ENCODE peak calls at places on chromosomes 7 and 10, in five cellular contexts. One of them, this sample, is unnamed.
A peak's percentile ranks its signal among the peaks of the same experiment; 100 is the strongest.

GRCh38 chr7:117185124-117185523 is 137.7 kb downstream of the WNT2 start:
- DNase-seq in adrenal gland: no peak
- DNase-seq in PC-3: no peak
- DNase-seq in osteocyte: no peak
- DNase-seq in mesothelial cell of epicardium: no peak
- DNase-seq in this sample: no peak

GRCh38 chr10:70124415-70124814 is 8.2 kb downstream of the AIFM2 start:
- DNase-seq in mesothelial cell of epicardium: no peak
- DNase-seq in adrenal gland: no peak
- DNase-seq in osteocyte: no peak
- DNase-seq in PC-3: no peak
- DNase-seq in this sample: no peak

GRCh38 chr7:84336303-84336702 is 141.7 kb upstream of the SEMA3A start:
- DNase-seq in adrenal gland: peak; percentile 15
- DNase-seq in mesothelial cell of epicardium: no peak
- DNase-seq in PC-3: no peak
- DNase-seq in osteocyte: no peak
- DNase-seq in this sample: no peak

GRCh38 chr7:129489491-129489890 is 12.8 kb upstream of the SMKR1 start:
- DNase-seq in mesothelial cell of epicardium: no peak
- DNase-seq in PC-3: peak; percentile 15
- DNase-seq in adrenal gland: no peak
- DNase-seq in osteocyte: no peak
- DNase-seq in this sample: no peak

GRCh38 chr7:80918909-80919721 is at the start of gene SEMA3C:
- DNase-seq in mesothelial cell of epicardium: peak; percentile 80
- DNase-seq in adrenal gland: peak; percentile 85
- DNase-seq in PC-3: peak; percentile 95
- DNase-seq in osteocyte: peak; percentile 97
- DNase-seq in this sample: peak; percentile 83

GRCh38 chr10:90313548-90314325 is 544.1 kb downstream of the HTR7 start:
- DNase-seq in PC-3: peak; percentile 90
- DNase-seq in osteocyte: no peak
- DNase-seq in adrenal gland: no peak
- DNase-seq in mesothelial cell of epicardium: no peak
- DNase-seq in this sample: no peak

GRCh38 chr10:116849271-116850057 is at the start of gene ENO4:
- DNase-seq in mesothelial cell of epicardium: peak; percentile 84
- DNase-seq in PC-3: peak; percentile 69
- DNase-seq in osteocyte: peak; percentile 94
- DNase-seq in adrenal gland: peak; percentile 86
- DNase-seq in this sample: peak; percentile 75

GRCh38 chr10:70680899-70681730 is 8.8 kb downstream of the ADAMTS14 start:
- DNase-seq in adrenal gland: no peak
- DNase-seq in osteocyte: no peak
- DNase-seq in PC-3: no peak
- DNase-seq in mesothelial cell of epicardium: no peak
- DNase-seq in this sample: no peak

GRCh38 chr7:35241884-35242283 is 12.0 kb downstream of the TBX20 start:
- DNase-seq in adrenal gland: no peak
- DNase-seq in osteocyte: no peak
- DNase-seq in mesothelial cell of epicardium: no peak
- DNase-seq in PC-3: peak; percentile 7
- DNase-seq in this sample: no peak

GRCh38 chr10:46526682-46527038 is 29.8 kb downstream of the GPRIN2 start:
- DNase-seq in PC-3: peak; percentile 44
- DNase-seq in mesothelial cell of epicardium: peak; percentile 18
- DNase-seq in adrenal gland: peak; percentile 21
- DNase-seq in osteocyte: no peak
- DNase-seq in this sample: no peak

GRCh38 chr10:78362406-78363022 is 328.9 kb downstream of the RPS24 start:
- DNase-seq in PC-3: peak; percentile 35
- DNase-seq in adrenal gland: peak; percentile 25
- DNase-seq in mesothelial cell of epicardium: no peak
- DNase-seq in osteocyte: no peak
- DNase-seq in this sample: no peak

GRCh38 chr10:35705671-35706070 is 63.6 kb upstream of the FZD8 start:
- DNase-seq in mesothelial cell of epicardium: no peak
- DNase-seq in adrenal gland: no peak
- DNase-seq in osteocyte: no peak
- DNase-seq in PC-3: no peak
- DNase-seq in this sample: no peak

GRCh38 chr7:77266162-77266807 is 66.7 kb upstream of the FGL2 start:
- DNase-seq in mesothelial cell of epicardium: no peak
- DNase-seq in PC-3: peak; percentile 15
- DNase-seq in adrenal gland: no peak
- DNase-seq in osteocyte: no peak
- DNase-seq in this sample: no peak

GRCh38 chr10:84194424-84195043 is at the start of gene CDHR1:
- DNase-seq in adrenal gland: no peak
- DNase-seq in PC-3: no peak
- DNase-seq in mesothelial cell of epicardium: no peak
- DNase-seq in osteocyte: no peak
- DNase-seq in this sample: peak; percentile 26

GRCh38 chr10:127234306-127234800 is 38.0 kb upstream of the INSYN2A start:
- DNase-seq in adrenal gland: no peak
- DNase-seq in PC-3: no peak
- DNase-seq in mesothelial cell of epicardium: no peak
- DNase-seq in osteocyte: no peak
- DNase-seq in this sample: no peak

GRCh38 chr7:13042605-13043236 is 355.3 kb downstream of the ARL4A start:
- DNase-seq in PC-3: peak; percentile 87
- DNase-seq in mesothelial cell of epicardium: no peak
- DNase-seq in adrenal gland: no peak
- DNase-seq in osteocyte: no peak
- DNase-seq in this sample: no peak

GRCh38 chr7:102302025-102302424 is 15.4 kb downstream of the SH2B2 start:
- DNase-seq in adrenal gland: no peak
- DNase-seq in osteocyte: no peak
- DNase-seq in PC-3: no peak
- DNase-seq in mesothelial cell of epicardium: no peak
- DNase-seq in this sample: no peak

GRCh38 chr7:102304668-102305067 is 18.0 kb downstream of the SH2B2 start:
- DNase-seq in adrenal gland: peak; percentile 45
- DNase-seq in mesothelial cell of epicardium: no peak
- DNase-seq in PC-3: no peak
- DNase-seq in osteocyte: no peak
- DNase-seq in this sample: no peak

GRCh38 chr7:102303669-102304422 is 17.2 kb downstream of the SH2B2 start:
- DNase-seq in adrenal gland: no peak
- DNase-seq in PC-3: no peak
- DNase-seq in osteocyte: no peak
- DNase-seq in mesothelial cell of epicardium: no peak
- DNase-seq in this sample: no peak

GRCh38 chr7:102297487-102298218 is 11.0 kb downstream of the SH2B2 start:
- DNase-seq in adrenal gland: no peak
- DNase-seq in osteocyte: no peak
- DNase-seq in PC-3: no peak
- DNase-seq in mesothelial cell of epicardium: no peak
- DNase-seq in this sample: no peak

DNA sequence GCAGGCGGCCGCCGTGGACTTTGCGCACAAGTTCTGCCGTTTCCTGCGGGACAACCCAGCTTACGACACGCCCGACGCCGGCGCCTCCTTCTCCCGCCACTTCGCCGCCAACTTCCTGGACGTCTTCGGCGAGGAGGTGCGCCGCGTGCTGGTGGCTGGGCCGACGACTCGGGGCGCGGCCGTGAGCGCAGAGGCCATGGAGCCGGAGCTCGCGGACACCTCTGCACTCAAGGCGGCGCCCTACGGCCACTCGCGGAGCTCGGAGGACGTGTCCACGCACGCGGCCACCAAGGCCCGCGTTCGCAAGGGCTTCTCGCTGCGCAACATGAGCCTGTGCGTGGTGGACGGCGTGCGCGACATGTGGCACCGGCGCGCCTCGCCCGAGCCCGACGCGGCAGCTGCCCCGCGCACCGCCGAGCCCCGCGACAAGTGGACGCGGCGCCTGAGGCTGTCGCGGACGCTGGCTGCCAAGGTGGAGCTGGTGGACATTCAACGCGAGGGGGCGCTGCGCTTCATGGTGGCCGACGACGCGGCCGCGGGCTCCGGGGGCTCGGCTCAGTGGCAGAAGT is 14.1 kb downstream of the SH2B2 start:
- DNase-seq in mesothelial cell of epicardium: no peak
- DNase-seq in osteocyte: no peak
- DNase-seq in PC-3: no peak
- DNase-seq in adrenal gland: no peak
- DNase-seq in this sample: peak; percentile 49
- TF ChIP-seq CTCF in mesothelial cell of epicardium: peak; percentile 62
- TF ChIP-seq CTCF in osteocyte: no peak
- TF ChIP-seq CTCF in PC-3: no peak
- TF ChIP-seq CTCF in adrenal gland: peak; percentile 46
- TF ChIP-seq CTCF in this sample: peak; percentile 44

GRCh38 chr10:73867871-73868631 is 6.3 kb downstream of the CAMK2G start:
- DNase-seq in mesothelial cell of epicardium: no peak
- DNase-seq in PC-3: no peak
- DNase-seq in osteocyte: no peak
- DNase-seq in adrenal gland: no peak
- DNase-seq in this sample: no peak
- TF ChIP-seq CTCF in mesothelial cell of epicardium: no peak
- TF ChIP-seq CTCF in PC-3: no peak
- TF ChIP-seq CTCF in osteocyte: no peak
- TF ChIP-seq CTCF in adrenal gland: no peak
- TF ChIP-seq CTCF in this sample: no peak

DNA sequence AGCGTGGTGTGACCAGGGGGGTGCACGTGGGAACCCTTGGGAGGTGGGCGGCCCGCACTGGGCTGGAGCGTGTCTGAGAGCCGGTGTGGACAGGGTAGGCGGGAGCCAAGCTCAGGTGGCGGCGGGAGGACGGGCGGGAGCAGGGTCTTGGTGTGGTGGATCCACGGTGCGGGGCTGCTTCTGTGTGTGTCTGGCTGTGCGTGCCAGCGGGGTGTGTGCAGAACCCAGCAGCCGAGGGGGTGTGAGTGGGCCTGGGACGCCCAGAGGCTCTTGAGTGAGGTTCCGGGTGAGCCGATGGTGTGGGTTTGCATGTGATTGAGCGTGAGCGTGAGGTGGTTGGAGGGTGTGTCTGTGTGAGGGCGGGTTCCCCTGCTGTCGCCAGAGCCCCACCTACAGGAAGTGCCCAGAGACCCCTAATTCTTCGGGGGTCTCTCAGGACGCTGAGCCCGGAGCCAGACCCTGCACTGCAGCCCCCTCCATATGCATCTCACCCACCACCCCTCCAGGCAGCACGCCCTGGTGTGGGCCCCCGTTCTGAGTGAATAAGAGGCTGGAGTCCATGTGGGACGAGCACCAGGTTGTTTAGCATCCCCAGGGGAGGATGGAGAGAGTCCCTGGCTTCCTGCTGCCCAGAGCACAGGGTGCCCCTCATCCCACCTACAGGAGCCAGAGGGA is 78.1 kb downstream of the ELFN1 start:
- DNase-seq in adrenal gland: no peak
- DNase-seq in mesothelial cell of epicardium: no peak
- DNase-seq in PC-3: peak; percentile 14
- DNase-seq in osteocyte: no peak
- DNase-seq in this sample: no peak
- TF ChIP-seq CTCF in adrenal gland: no peak
- TF ChIP-seq CTCF in mesothelial cell of epicardium: no peak
- TF ChIP-seq CTCF in PC-3: no peak
- TF ChIP-seq CTCF in osteocyte: no peak
- TF ChIP-seq CTCF in this sample: no peak

GRCh38 chr7:91945476-91945875 is 4.8 kb downstream of the AKAP9 start:
- DNase-seq in mesothelial cell of epicardium: no peak
- DNase-seq in adrenal gland: peak; percentile 47
- DNase-seq in PC-3: peak; percentile 70
- DNase-seq in osteocyte: no peak
- DNase-seq in this sample: no peak
- TF ChIP-seq CTCF in mesothelial cell of epicardium: no peak
- TF ChIP-seq CTCF in adrenal gland: peak; percentile 25
- TF ChIP-seq CTCF in PC-3: peak; percentile 33
- TF ChIP-seq CTCF in osteocyte: peak; percentile 35
- TF ChIP-seq CTCF in this sample: no peak

GRCh38 chr7:1664711-1665591 is 5.1 kb upstream of the ELFN1 start:
- DNase-seq in mesothelial cell of epicardium: peak; percentile 70
- DNase-seq in osteocyte: no peak
- DNase-seq in PC-3: peak; percentile 46
- DNase-seq in adrenal gland: peak; percentile 62
- DNase-seq in this sample: peak; percentile 96

GRCh38 chr7:1662767-1663166 is 7.3 kb upstream of the ELFN1 start:
- DNase-seq in osteocyte: no peak
- DNase-seq in adrenal gland: no peak
- DNase-seq in mesothelial cell of epicardium: peak; percentile 16
- DNase-seq in PC-3: no peak
- DNase-seq in this sample: no peak

GRCh38 chr7:1663243-1663642 is 6.8 kb upstream of the ELFN1 start:
- DNase-seq in PC-3: no peak
- DNase-seq in mesothelial cell of epicardium: peak; percentile 15
- DNase-seq in adrenal gland: no peak
- DNase-seq in osteocyte: no peak
- DNase-seq in this sample: no peak

GRCh38 chr7:1665721-1666250 is 4.3 kb upstream of the ELFN1 start:
- DNase-seq in mesothelial cell of epicardium: peak; percentile 44
- DNase-seq in adrenal gland: no peak
- DNase-seq in PC-3: peak; percentile 11
- DNase-seq in osteocyte: no peak
- DNase-seq in this sample: no peak

DNA sequence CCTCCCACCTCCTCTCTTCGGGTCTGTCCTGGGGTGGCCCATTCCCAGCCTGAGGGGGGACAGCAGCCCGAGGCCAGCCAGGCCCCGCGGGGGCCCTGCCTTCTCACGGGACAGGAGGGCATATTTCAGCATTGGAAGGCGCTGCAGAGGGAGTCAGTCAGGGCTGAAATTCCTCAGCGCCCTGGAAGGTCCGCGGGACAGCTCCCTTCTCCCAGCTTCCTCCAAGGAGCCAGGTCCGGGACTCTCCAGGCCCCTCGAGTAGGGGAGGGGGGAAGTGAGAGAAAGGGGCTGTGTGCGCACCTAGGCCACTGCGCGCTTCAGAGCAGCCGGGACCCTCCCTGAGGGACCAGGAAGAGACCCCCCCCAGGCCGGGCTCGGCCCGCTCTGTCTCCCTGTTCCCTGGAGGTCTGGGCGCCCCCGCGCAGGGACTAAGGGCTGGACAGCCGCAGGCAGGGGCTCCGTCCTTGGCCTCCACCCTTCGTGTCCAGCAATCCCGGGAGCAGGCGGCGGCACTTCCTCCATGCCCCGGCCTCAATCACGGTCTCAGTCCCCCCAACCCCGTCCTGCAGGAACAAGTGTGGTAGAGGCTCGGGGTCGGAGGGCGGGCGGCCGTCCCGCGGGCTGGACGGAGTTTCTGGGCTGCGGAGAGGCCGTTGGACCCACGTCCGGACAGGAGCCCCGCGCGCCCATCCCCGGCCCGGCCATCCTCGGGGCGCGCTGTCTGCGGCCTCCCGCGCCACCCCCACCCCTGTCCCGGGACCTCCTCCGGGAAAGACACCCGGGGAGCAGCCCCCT is 6.0 kb upstream of the ELFN1 start:
- DNase-seq in PC-3: no peak
- DNase-seq in mesothelial cell of epicardium: peak; percentile 20
- DNase-seq in osteocyte: no peak
- DNase-seq in adrenal gland: no peak
- DNase-seq in this sample: no peak
- TF ChIP-seq CTCF in PC-3: no peak
- TF ChIP-seq CTCF in mesothelial cell of epicardium: no peak
- TF ChIP-seq CTCF in osteocyte: no peak
- TF ChIP-seq CTCF in adrenal gland: no peak
- TF ChIP-seq CTCF in this sample: no peak

This sample was measured in neural crest cell.